ENCODE peak calls at places on chromosomes 13 and 19, in five cellular contexts. One of them, this sample, is unnamed.

GRCh38 chr13:105804561-105805190 is 730.8 kb downstream of the EFNB2 start:
- DNase-seq in WTC11: no peak
- DNase-seq in K562: no peak
- DNase-seq in HepG2: no peak
- DNase-seq in GM12878: no peak
- DNase-seq in this sample: no peak

GRCh38 chr13:114049026-114049425 is 75.2 kb upstream of the C13orf46 start:
- DNase-seq in K562: no peak
- DNase-seq in GM12878: no peak
- DNase-seq in WTC11: no peak
- DNase-seq in HepG2: no peak
- DNase-seq in this sample: no peak

GRCh38 chr19:29596885-29597525 is 9.1 kb upstream of the POP4 start:
- DNase-seq in HepG2: peak; percentile 9
- DNase-seq in WTC11: no peak
- DNase-seq in K562: no peak
- DNase-seq in GM12878: no peak
- DNase-seq in this sample: no peak

GRCh38 chr13:103525530-103525929 is 459.3 kb upstream of the SLC10A2 start:
- DNase-seq in GM12878: no peak
- DNase-seq in WTC11: no peak
- DNase-seq in HepG2: no peak
- DNase-seq in K562: no peak
- DNase-seq in this sample: no peak

GRCh38 chr19:33468361-33469170 is 53.0 kb downstream of the PEPD start:
- DNase-seq in HepG2: no peak
- DNase-seq in WTC11: no peak
- DNase-seq in K562: no peak
- DNase-seq in GM12878: no peak
- DNase-seq in this sample: no peak

GRCh38 chr13:49530452-49530851 is 34.7 kb downstream of the PHF11 start:
- DNase-seq in GM12878: no peak
- DNase-seq in WTC11: no peak
- DNase-seq in HepG2: no peak
- DNase-seq in K562: no peak
- DNase-seq in this sample: no peak

GRCh38 chr19:35013047-35013819 is 13.1 kb downstream of the GRAMD1A start:
- DNase-seq in WTC11: peak; percentile 89
- DNase-seq in GM12878: no peak
- DNase-seq in HepG2: peak; percentile 48
- DNase-seq in K562: peak; percentile 78
- DNase-seq in this sample: peak; percentile 86

GRCh38 chr19:48121909-48122371 is 11.3 kb upstream of the PLA2G4C start:
- DNase-seq in HepG2: no peak
- DNase-seq in GM12878: peak; percentile 13
- DNase-seq in WTC11: no peak
- DNase-seq in K562: no peak
- DNase-seq in this sample: no peak

GRCh38 chr19:15154002-15154612 is 46.7 kb downstream of the NOTCH3 start:
- DNase-seq in HepG2: peak; percentile 49
- DNase-seq in GM12878: no peak
- DNase-seq in WTC11: peak; percentile 82
- DNase-seq in K562: peak; percentile 66
- DNase-seq in this sample: peak; percentile 56

GRCh38 chr19:39057615-39058014 is 25.3 kb upstream of the FBXO27 start:
- DNase-seq in WTC11: no peak
- DNase-seq in HepG2: no peak
- DNase-seq in GM12878: no peak
- DNase-seq in K562: no peak
- DNase-seq in this sample: no peak

GRCh38 chr13:75704194-75704941 is 68.2 kb downstream of the LMO7 start:
- DNase-seq in GM12878: no peak
- DNase-seq in HepG2: no peak
- DNase-seq in WTC11: no peak
- DNase-seq in K562: no peak
- DNase-seq in this sample: no peak

GRCh38 chr19:38028913-38029565 is 122.0 kb downstream of the SIPA1L3 start:
- DNase-seq in K562: no peak
- DNase-seq in GM12878: no peak
- DNase-seq in WTC11: no peak
- DNase-seq in HepG2: no peak
- DNase-seq in this sample: no peak

GRCh38 chr13:75704942-75705320 is 68.8 kb downstream of the LMO7 start:
- DNase-seq in GM12878: no peak
- DNase-seq in HepG2: no peak
- DNase-seq in K562: no peak
- DNase-seq in WTC11: peak; percentile 28
- DNase-seq in this sample: no peak

GRCh38 chr19:49468746-49469447 is 5.1 kb upstream of the FLT3LG start:
- DNase-seq in K562: peak; percentile 77
- DNase-seq in WTC11: peak; percentile 85
- DNase-seq in GM12878: peak; percentile 97
- DNase-seq in HepG2: no peak
- DNase-seq in this sample: peak; percentile 82

GRCh38 chr19:51503428-51503827 is 1.8 kb upstream of the SIGLEC12 start:
- DNase-seq in HepG2: no peak
- DNase-seq in WTC11: no peak
- DNase-seq in GM12878: no peak
- DNase-seq in K562: no peak
- DNase-seq in this sample: no peak

GRCh38 chr19:31348416-31349159 is 648 bp downstream of the TSHZ3 start:
- DNase-seq in GM12878: no peak
- DNase-seq in HepG2: no peak
- DNase-seq in WTC11: no peak
- DNase-seq in K562: no peak
- DNase-seq in this sample: peak; percentile 47

GRCh38 chr19:45876411-45877197 is 9.3 kb downstream of the IRF2BP1 start:
- DNase-seq in K562: peak; percentile 73
- DNase-seq in WTC11: peak; percentile 57
- DNase-seq in HepG2: peak; percentile 77
- DNase-seq in GM12878: no peak
- DNase-seq in this sample: no peak

GRCh38 chr19:34900245-34900644 is 26.5 kb upstream of the ZNF30 start:
- DNase-seq in K562: no peak
- DNase-seq in GM12878: no peak
- DNase-seq in HepG2: no peak
- DNase-seq in WTC11: no peak
- DNase-seq in this sample: no peak

GRCh38 chr13:83216521-83217245 is 665.6 kb downstream of the SLITRK1 start:
- DNase-seq in HepG2: no peak
- DNase-seq in WTC11: no peak
- DNase-seq in GM12878: no peak
- DNase-seq in K562: no peak
- DNase-seq in this sample: no peak

GRCh38 chr19:34976611-34977010 is 12.6 kb upstream of the ZNF792 start:
- DNase-seq in HepG2: no peak
- DNase-seq in GM12878: no peak
- DNase-seq in WTC11: no peak
- DNase-seq in K562: no peak
- DNase-seq in this sample: no peak

GRCh38 chr19:3966051-3967017 is 4.6 kb downstream of the DAPK3 start:
- DNase-seq in HepG2: no peak
- DNase-seq in K562: no peak
- DNase-seq in WTC11: no peak
- DNase-seq in GM12878: no peak
- DNase-seq in this sample: no peak

GRCh38 chr13:108528303-108528702 is 101.1 kb upstream of the MYO16 start:
- DNase-seq in HepG2: no peak
- DNase-seq in WTC11: no peak
- DNase-seq in GM12878: no peak
- DNase-seq in K562: no peak
- DNase-seq in this sample: no peak

GRCh38 chr19:46471778-46472543 is 598 bp upstream of the PNMA8A start:
- DNase-seq in WTC11: no peak
- DNase-seq in HepG2: no peak
- DNase-seq in GM12878: no peak
- DNase-seq in K562: no peak
- DNase-seq in this sample: no peak

GRCh38 chr13:46617382-46617781 is 64.4 kb downstream of the LRCH1 start:
- DNase-seq in GM12878: no peak
- DNase-seq in K562: no peak
- DNase-seq in WTC11: no peak
- DNase-seq in HepG2: no peak
- DNase-seq in this sample: no peak

GRCh38 chr13:44368599-44369368 is 4.8 kb upstream of the SERP2 start:
- DNase-seq in K562: peak; percentile 29
- DNase-seq in GM12878: no peak
- DNase-seq in WTC11: no peak
- DNase-seq in HepG2: no peak
- DNase-seq in this sample: no peak

GRCh38 chr19:47486900-47487299 is 2.9 kb upstream of the KPTN start:
- DNase-seq in WTC11: no peak
- DNase-seq in HepG2: no peak
- DNase-seq in GM12878: no peak
- DNase-seq in K562: no peak
- DNase-seq in this sample: no peak

GRCh38 chr19:28868836-28869235 is 344.1 kb downstream of the UQCRFS1 start:
- DNase-seq in HepG2: no peak
- DNase-seq in GM12878: no peak
- DNase-seq in K562: no peak
- DNase-seq in WTC11: no peak
- DNase-seq in this sample: no peak

GRCh38 chr19:15631817-15632216 is 8.9 kb upstream of the CYP4F3 start:
- DNase-seq in HepG2: peak; percentile 27
- DNase-seq in WTC11: peak; percentile 64
- DNase-seq in K562: peak; percentile 80
- DNase-seq in GM12878: peak; percentile 3
- DNase-seq in this sample: peak; percentile 13

GRCh38 chr19:5079410-5079774 is 110.5 kb downstream of the KDM4B start:
- DNase-seq in HepG2: no peak
- DNase-seq in K562: no peak
- DNase-seq in GM12878: no peak
- DNase-seq in WTC11: no peak
- DNase-seq in this sample: no peak

GRCh38 chr13:79477968-79478367 is 3.0 kb upstream of the NDFIP2 start:
- DNase-seq in GM12878: no peak
- DNase-seq in HepG2: no peak
- DNase-seq in WTC11: no peak
- DNase-seq in K562: no peak
- DNase-seq in this sample: no peak

GRCh38 chr13:59352600-59352999 is 811.1 kb downstream of the DIAPH3 start:
- DNase-seq in WTC11: no peak
- DNase-seq in HepG2: peak; percentile 55
- DNase-seq in K562: no peak
- DNase-seq in GM12878: no peak
- DNase-seq in this sample: no peak

GRCh38 chr19:39246951-39247669 is 1.5 kb downstream of the IFNL4 start:
- DNase-seq in K562: no peak
- DNase-seq in HepG2: no peak
- DNase-seq in WTC11: peak; percentile 80
- DNase-seq in GM12878: no peak
- DNase-seq in this sample: no peak

GRCh38 chr13:29361716-29362115 is 233.8 kb downstream of the SLC7A1 start:
- DNase-seq in HepG2: no peak
- DNase-seq in K562: no peak
- DNase-seq in WTC11: no peak
- DNase-seq in GM12878: no peak
- DNase-seq in this sample: no peak

GRCh38 chr13:27226991-27227390 is 24.4 kb upstream of the RPL21 start:
- DNase-seq in WTC11: no peak
- DNase-seq in GM12878: no peak
- DNase-seq in HepG2: no peak
- DNase-seq in K562: no peak
- DNase-seq in this sample: no peak

DNA sequence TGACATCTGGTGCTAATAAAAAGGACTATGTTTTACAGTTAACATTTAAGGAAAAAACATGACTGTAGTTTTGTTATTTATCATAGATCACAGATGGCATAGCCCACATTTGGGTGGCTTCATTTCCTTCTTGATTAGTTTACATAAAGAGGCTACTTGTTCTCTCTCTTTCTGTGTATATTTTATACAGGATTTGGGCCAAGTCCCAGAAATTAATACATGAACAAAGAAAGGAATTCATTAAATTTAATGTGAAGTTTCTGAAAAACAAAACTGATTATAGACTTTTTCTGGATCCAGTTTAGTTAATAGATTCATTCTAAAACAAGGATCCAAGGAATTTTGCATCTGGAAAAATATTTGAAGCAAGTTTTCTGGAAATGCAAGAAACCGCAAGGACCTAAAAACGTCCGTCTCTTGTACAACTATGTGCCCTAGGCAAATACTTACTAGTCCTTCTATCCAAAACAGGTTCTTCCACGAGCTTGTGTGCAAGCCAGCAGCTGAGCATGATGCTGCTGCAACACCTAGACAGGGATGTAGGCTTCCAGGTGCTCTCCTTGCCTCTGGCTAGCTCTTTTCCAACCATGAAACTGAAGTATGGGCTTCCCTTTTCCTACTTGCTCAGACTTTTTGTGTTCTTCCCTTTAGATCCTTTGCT is 161.4 kb upstream of the STARD13 start:
- DNase-seq in HepG2: no peak
- DNase-seq in K562: no peak
- DNase-seq in GM12878: no peak
- DNase-seq in WTC11: no peak
- DNase-seq in this sample: no peak
- TF ChIP-seq ESRRA in HepG2: no peak
- TF ChIP-seq ESRRA in K562: no peak
- TF ChIP-seq ESRRA in GM12878: no peak
- TF ChIP-seq ESRRA in WTC11: no peak
- TF ChIP-seq ESRRA in this sample: no peak

GRCh38 chr13:67138937-67139336 is 91.2 kb downstream of the PCDH9 start:
- DNase-seq in K562: no peak
- DNase-seq in GM12878: no peak
- DNase-seq in WTC11: no peak
- DNase-seq in HepG2: no peak
- DNase-seq in this sample: no peak
- TF ChIP-seq ESRRA in K562: no peak
- TF ChIP-seq ESRRA in GM12878: no peak
- TF ChIP-seq ESRRA in WTC11: no peak
- TF ChIP-seq ESRRA in HepG2: no peak
- TF ChIP-seq ESRRA in this sample: no peak

GRCh38 chr13:38045278-38046048 is 175.9 kb upstream of the TRPC4 start:
- DNase-seq in WTC11: no peak
- DNase-seq in K562: peak; percentile 21
- DNase-seq in HepG2: peak; percentile 2
- DNase-seq in GM12878: no peak
- DNase-seq in this sample: peak; percentile 7
- TF ChIP-seq ESRRA in WTC11: no peak
- TF ChIP-seq ESRRA in K562: no peak
- TF ChIP-seq ESRRA in HepG2: no peak
- TF ChIP-seq ESRRA in GM12878: no peak
- TF ChIP-seq ESRRA in this sample: no peak

GRCh38 chr13:51541037-51541436 is 43.2 kb upstream of the WDFY2 start:
- DNase-seq in HepG2: peak; percentile 55
- DNase-seq in WTC11: no peak
- DNase-seq in K562: no peak
- DNase-seq in GM12878: no peak
- DNase-seq in this sample: no peak
- TF ChIP-seq ESRRA in HepG2: no peak
- TF ChIP-seq ESRRA in WTC11: no peak
- TF ChIP-seq ESRRA in K562: no peak
- TF ChIP-seq ESRRA in GM12878: no peak
- TF ChIP-seq ESRRA in this sample: no peak

DNA sequence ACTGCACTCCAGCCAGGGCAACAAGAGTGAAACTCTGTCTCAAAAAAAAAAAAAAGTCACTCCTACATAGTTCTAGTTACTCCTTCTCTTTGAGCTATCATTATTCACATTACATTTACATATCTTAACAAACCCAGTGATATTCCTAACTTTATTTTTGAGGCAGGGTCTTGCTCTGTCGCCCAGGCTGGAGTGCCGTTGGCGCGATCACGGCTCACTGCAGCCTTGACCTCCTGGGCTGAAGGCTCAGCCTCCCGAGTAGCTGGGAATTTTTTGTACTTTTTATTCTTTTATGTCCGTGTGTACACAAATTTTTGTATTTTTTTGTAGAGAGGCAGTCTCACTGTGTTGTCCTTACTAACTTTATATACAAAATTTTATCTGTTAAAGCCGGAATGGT is 587 bp upstream of the RPS15 start:
- DNase-seq in WTC11: no peak
- DNase-seq in GM12878: no peak
- DNase-seq in K562: no peak
- DNase-seq in HepG2: no peak
- DNase-seq in this sample: no peak
- TF ChIP-seq ESRRA in WTC11: no peak
- TF ChIP-seq ESRRA in GM12878: no peak
- TF ChIP-seq ESRRA in K562: no peak
- TF ChIP-seq ESRRA in HepG2: no peak
- TF ChIP-seq ESRRA in this sample: no peak

This sample was measured in A549.